ENCODE peak calls at places on chromosomes 1 and 21, in nine cellular contexts. Z is effector memory CD8-positive, alpha-beta T cell; L is naive thymus-derived CD8-positive, alpha-beta T cell; P is stimulated activated naive B cell treated with anti-CD40 and anti-IgM and Interleukin-4, amounts not matched to agents 10 μg/mL and 1 μg/mL and 100 μg/mL, for 72 hours; U is CD4-positive, CD25-positive, alpha-beta regulatory T cell; A is stimulated activated naive CD8-positive, alpha-beta T cell treated with anti-CD3 and anti-CD28 coated beads, Interleukin-15, Interleukin-2, amounts not matched to agents 100 U/mL and 50 U/mL, for 24 hours; C is body of pancreas; S is HepG2; E is aorta. W is an unnamed sample.

GRCh38 chr1:232591344-232591743 is 38.6 kb downstream of the SIPA1L2 start:
- ATAC-seq in Z (no peak), L (no peak), P (no peak), U (no peak), A (no peak), C (no peak), S (no peak), E (no peak), W (peak)

GRCh38 chr1:101756411-101756810 is 240.3 kb downstream of the OLFM3 start:
- ATAC-seq in Z (no peak), L (no peak), P (no peak), U (no peak), A (no peak), C (no peak), S (no peak), E (no peak), W (no peak)

GRCh38 chr1:152086785-152087184 is 2.1 kb downstream of the TCHHL1 start:
- ATAC-seq in Z (no peak), L (no peak), P (no peak), U (no peak), A (no peak), C (no peak), S (no peak), E (no peak), W (no peak)

GRCh38 chr1:51190996-51191395 is 45.1 kb upstream of the RNF11 start:
- ATAC-seq in Z (no peak), L (no peak), P (no peak), U (no peak), A (no peak), C (no peak), S (no peak), E (no peak), W (no peak)

GRCh38 chr1:39148942-39149341 is 55.6 kb upstream of the MACF1 start:
- ATAC-seq in Z (no peak), L (no peak), P (no peak), U (no peak), A (no peak), C (no peak), S (no peak), E (no peak), W (no peak)

GRCh38 chr1:201888282-201889033 is at the start of gene SHISA4:
- ATAC-seq in Z (peak), L (peak), P (peak), U (peak), A (no peak), C (peak), S (peak), E (peak), W (peak)

GRCh38 chr21:41776778-41777177 is 9.9 kb upstream of the RIPK4 start:
- ATAC-seq in Z (no peak), L (no peak), P (no peak), U (no peak), A (no peak), C (peak), S (no peak), E (no peak), W (no peak)

GRCh38 chr1:34066921-34067603 is 98.0 kb downstream of the CSMD2 start:
- ATAC-seq in Z (no peak), L (no peak), P (no peak), U (no peak), A (no peak), C (no peak), S (no peak), E (peak), W (no peak)

GRCh38 chr1:153750026-153750995 is 22.5 kb downstream of the INTS3 start:
- ATAC-seq in Z (no peak), L (no peak), P (no peak), U (no peak), A (no peak), C (no peak), S (no peak), E (peak), W (no peak)

GRCh38 chr1:206714331-206715058 is 29.8 kb downstream of the MAPKAPK2 start:
- ATAC-seq in Z (peak), L (peak), P (no peak), U (peak), A (no peak), C (peak), S (peak), E (peak), W (no peak)

GRCh38 chr1:169933999-169934725 is 40.5 kb upstream of the SCYL3 start:
- ATAC-seq in Z (no peak), L (no peak), P (no peak), U (no peak), A (no peak), C (no peak), S (no peak), E (no peak), W (no peak)

GRCh38 chr1:184664661-184665060 is 90.0 kb downstream of the EDEM3 start:
- ATAC-seq in Z (no peak), L (no peak), P (no peak), U (no peak), A (no peak), C (no peak), S (peak), E (no peak), W (no peak)

GRCh38 chr21:24050233-24050632 is 1557.0 kb downstream of the MRPL39 start:
- ATAC-seq in Z (no peak), L (no peak), P (no peak), U (no peak), A (no peak), C (no peak), S (no peak), E (no peak), W (no peak)

GRCh38 chr1:56992318-56993136 is 26.7 kb upstream of the C8B start:
- ATAC-seq in Z (no peak), L (no peak), P (no peak), U (no peak), A (no peak), C (no peak), S (no peak), E (no peak), W (no peak)

GRCh38 chr1:47031059-47031458 is 7.6 kb downstream of the CYP4X1 start:
- ATAC-seq in Z (no peak), L (no peak), P (no peak), U (no peak), A (no peak), C (peak), S (no peak), E (peak), W (no peak)

GRCh38 chr1:23696335-23696989 is 4.9 kb downstream of the RPL11 start:
- ATAC-seq in Z (no peak), L (no peak), P (no peak), U (no peak), A (no peak), C (no peak), S (no peak), E (no peak), W (no peak)

GRCh38 chr1:245874942-245875580 is 632.0 kb downstream of the SMYD3 start:
- ATAC-seq in Z (no peak), L (no peak), P (no peak), U (no peak), A (no peak), C (peak), S (no peak), E (peak), W (no peak)

GRCh38 chr1:193411771-193412170 is 225.4 kb upstream of the B3GALT2 start:
- ATAC-seq in Z (peak), L (peak), P (no peak), U (peak), A (peak), C (no peak), S (no peak), E (no peak), W (no peak)

GRCh38 chr1:95197616-95198252 is 36.3 kb upstream of the RWDD3 start:
- ATAC-seq in Z (no peak), L (no peak), P (no peak), U (no peak), A (no peak), C (peak), S (no peak), E (no peak), W (no peak)

GRCh38 chr1:43806183-43806582 is 98.8 kb downstream of the ST3GAL3 start:
- ATAC-seq in Z (no peak), L (no peak), P (no peak), U (no peak), A (no peak), C (no peak), S (no peak), E (no peak), W (no peak)

GRCh38 chr1:77279929-77280328 is 1.9 kb upstream of the AK5 start:
- ATAC-seq in Z (no peak), L (no peak), P (no peak), U (peak), A (no peak), C (no peak), S (no peak), E (no peak), W (no peak)

GRCh38 chr1:22527555-22528296 is 35.6 kb upstream of the EPHA8 start:
- ATAC-seq in Z (no peak), L (no peak), P (no peak), U (no peak), A (no peak), C (no peak), S (no peak), E (no peak), W (no peak)

GRCh38 chr1:244628719-244629299 is 24.1 kb upstream of the DESI2 start:
- ATAC-seq in Z (no peak), L (no peak), P (no peak), U (no peak), A (no peak), C (no peak), S (no peak), E (no peak), W (no peak)

GRCh38 chr1:17540255-17541001 is 930 bp downstream of the ARHGEF10L start:
- ATAC-seq in Z (no peak), L (no peak), P (no peak), U (no peak), A (no peak), C (peak), S (peak), E (peak), W (no peak)

GRCh38 chr1:3369437-3370076 is 84.9 kb upstream of the ARHGEF16 start:
- ATAC-seq in Z (no peak), L (no peak), P (no peak), U (no peak), A (no peak), C (no peak), S (no peak), E (peak), W (no peak)

GRCh38 chr1:94708299-94708685 is 111.9 kb upstream of the SLC44A3 start:
- ATAC-seq in Z (no peak), L (no peak), P (no peak), U (no peak), A (no peak), C (no peak), S (no peak), E (no peak), W (no peak)

GRCh38 chr1:18820791-18821641 is 38.4 kb downstream of the TAS1R2 start:
- ATAC-seq in Z (no peak), L (peak), P (peak), U (no peak), A (no peak), C (peak), S (peak), E (peak), W (no peak)

GRCh38 chr1:66294692-66295384 is 239.1 kb upstream of the SGIP1 start:
- ATAC-seq in Z (no peak), L (no peak), P (peak), U (peak), A (peak), C (peak), S (no peak), E (peak), W (no peak)

GRCh38 chr1:42157667-42158066 is 4.5 kb downstream of the GUCA2B start:
- ATAC-seq in Z (no peak), L (peak), P (peak), U (no peak), A (peak), C (no peak), S (peak), E (no peak), W (no peak)

GRCh38 chr1:84988588-84988987 is 8.3 kb downstream of the MCOLN2 start:
- ATAC-seq in Z (peak), L (no peak), P (peak), U (peak), A (peak), C (no peak), S (no peak), E (no peak), W (peak)

GRCh38 chr1:39571178-39571483 is 5.5 kb downstream of the PABPC4 start:
- ATAC-seq in Z (no peak), L (no peak), P (no peak), U (no peak), A (no peak), C (no peak), S (no peak), E (no peak), W (no peak)

GRCh38 chr1:20089328-20090077 is 19.5 kb downstream of the PLA2G5 start:
- ATAC-seq in Z (no peak), L (no peak), P (no peak), U (no peak), A (no peak), C (no peak), S (no peak), E (no peak), W (no peak)

GRCh38 chr1:200021537-200022238 is 5.8 kb upstream of the NR5A2 start:
- ATAC-seq in Z (no peak), L (no peak), P (no peak), U (no peak), A (no peak), C (peak), S (no peak), E (no peak), W (no peak)

GRCh38 chr1:41582351-41582750 is 97.9 kb upstream of the EDN2 start:
- ATAC-seq in Z (no peak), L (no peak), P (no peak), U (no peak), A (no peak), C (no peak), S (no peak), E (no peak), W (no peak)

W was measured in stimulated activated memory B cell treated with anti-CD40 and anti-IgM and Interleukin-4, amounts not matched to agents 10 μg/mL and 1 μg/mL and 100 μg/mL, for 72 hours.